ENCODE peak calls at places on chromosomes 11 and 22, in six cellular contexts. Q, C, B, G, Z and S are unnamed samples. For H3K4me1, the result is how much of the 10 kb centered on the place peaks cover.

GRCh38 chr11:20118209-20118608 is 42.1 kb downstream of the DBX1 start:
- DNase-seq in Q (no peak), C (no peak), B (no peak), G (no peak), Z (no peak), S (no peak)

GRCh38 chr11:119472186-119472855 is 49.3 kb upstream of the THY1 start:
- DNase-seq in Q (no peak), C (no peak), B (no peak), G (no peak), Z (no peak), S (no peak)

GRCh38 chr11:59957094-59957493 is 6.7 kb upstream of the OOSP4A start:
- DNase-seq in Q (no peak), C (peak), B (no peak), G (no peak), Z (no peak), S (no peak)

GRCh38 chr11:68420171-68420570 is 40.4 kb upstream of the PPP6R3 start:
- DNase-seq in Q (no peak), C (no peak), B (no peak), G (no peak), Z (no peak), S (no peak)

GRCh38 chr22:50282361-50283144 is 12.4 kb upstream of the MAPK11 start:
- DNase-seq in Q (peak), C (peak), B (no peak), G (no peak), Z (peak), S (no peak)

GRCh38 chr11:107018274-107018901 is at the start of gene GUCY1A2:
- DNase-seq in Q (peak), C (no peak), B (no peak), G (peak), Z (no peak), S (no peak)

GRCh38 chr11:119085523-119085878 is 820 bp downstream of the HMBS start:
- DNase-seq in Q (no peak), C (no peak), B (no peak), G (peak), Z (no peak), S (no peak)

GRCh38 chr11:76889414-76889975 is 28.8 kb downstream of the ACER3 start:
- DNase-seq in Q (no peak), C (no peak), B (no peak), G (no peak), Z (no peak), S (no peak)

GRCh38 chr11:122163420-122163819 is 47.4 kb upstream of the BLID start:
- DNase-seq in Q (no peak), C (peak), B (no peak), G (no peak), Z (no peak), S (no peak)

GRCh38 chr11:10728779-10729472 is 22.1 kb upstream of the CTR9 start:
- DNase-seq in Q (peak), C (no peak), B (no peak), G (peak), Z (no peak), S (no peak)

GRCh38 chr11:86914836-86915519 is 40.2 kb downstream of the FZD4 start:
- DNase-seq in Q (no peak), C (no peak), B (no peak), G (no peak), Z (no peak), S (no peak)

GRCh38 chr11:21411114-21411513 is 741.7 kb downstream of the NELL1 start:
- DNase-seq in Q (no peak), C (no peak), B (no peak), G (no peak), Z (no peak), S (no peak)

GRCh38 chr22:25690798-25691197 is 51.2 kb upstream of the MYO18B start:
- DNase-seq in Q (no peak), C (no peak), B (no peak), G (no peak), Z (no peak), S (no peak)

GRCh38 chr22:21451545-21452520 is 15.4 kb upstream of the TMEM191C start:
- DNase-seq in Q (no peak), C (no peak), B (no peak), G (peak), Z (no peak), S (no peak)

GRCh38 chr11:48014917-48015316 is 34.6 kb downstream of the PTPRJ start:
- DNase-seq in Q (no peak), C (no peak), B (no peak), G (no peak), Z (no peak), S (no peak)

GRCh38 chr11:105811242-105811641 is 201.4 kb downstream of the GRIA4 start:
- DNase-seq in Q (peak), C (no peak), B (no peak), G (peak), Z (no peak), S (no peak)

GRCh38 chr11:1570531-1570895 is 1.6 kb downstream of the DUSP8 start:
- DNase-seq in Q (no peak), C (no peak), B (no peak), G (no peak), Z (no peak), S (no peak)

GRCh38 chr11:46642627-46643335 is 25.4 kb downstream of the ATG13 start:
- DNase-seq in Q (peak), C (no peak), B (no peak), G (no peak), Z (no peak), S (no peak)

GRCh38 chr11:5596611-5597201 is at the start of gene TRIM6:
- DNase-seq in Q (peak), C (peak), B (peak), G (peak), Z (no peak), S (no peak)

GRCh38 chr11:75445315-75445953 is 12.4 kb upstream of the KLHL35 start:
- DNase-seq in Q (peak), C (peak), B (peak), G (peak), Z (peak), S (peak)

GRCh38 chr11:129960216-129961214 is 42.1 kb downstream of the PRDM10 start:
- DNase-seq in Q (no peak), C (peak), B (no peak), G (no peak), Z (peak), S (no peak)

GRCh38 chr11:43751726-43752125 is 71.2 kb downstream of the HSD17B12 start:
- DNase-seq in Q (no peak), C (no peak), B (no peak), G (no peak), Z (no peak), S (no peak)

GRCh38 chr11:9838961-9839360 is 175.1 kb downstream of the SWAP70 start:
- DNase-seq in Q (peak), C (peak), B (no peak), G (no peak), Z (no peak), S (no peak)

GRCh38 chr11:132408877-132409276 is 1038.5 kb downstream of the NTM start:
- DNase-seq in Q (no peak), C (no peak), B (no peak), G (no peak), Z (no peak), S (no peak)

GRCh38 chr11:70661763-70662501 is 263.6 kb downstream of the CTTN start:
- DNase-seq in Q (peak), C (no peak), B (no peak), G (peak), Z (no peak), S (no peak)

GRCh38 chr11:64204464-64204989 is 2.0 kb upstream of the FERMT3 start:
- DNase-seq in Q (peak), C (peak), B (peak), G (peak), Z (peak), S (peak)

GRCh38 chr11:113363996-113364641 is 23.5 kb upstream of the ANKK1 start:
- DNase-seq in Q (no peak), C (no peak), B (no peak), G (no peak), Z (no peak), S (no peak)

DNA sequence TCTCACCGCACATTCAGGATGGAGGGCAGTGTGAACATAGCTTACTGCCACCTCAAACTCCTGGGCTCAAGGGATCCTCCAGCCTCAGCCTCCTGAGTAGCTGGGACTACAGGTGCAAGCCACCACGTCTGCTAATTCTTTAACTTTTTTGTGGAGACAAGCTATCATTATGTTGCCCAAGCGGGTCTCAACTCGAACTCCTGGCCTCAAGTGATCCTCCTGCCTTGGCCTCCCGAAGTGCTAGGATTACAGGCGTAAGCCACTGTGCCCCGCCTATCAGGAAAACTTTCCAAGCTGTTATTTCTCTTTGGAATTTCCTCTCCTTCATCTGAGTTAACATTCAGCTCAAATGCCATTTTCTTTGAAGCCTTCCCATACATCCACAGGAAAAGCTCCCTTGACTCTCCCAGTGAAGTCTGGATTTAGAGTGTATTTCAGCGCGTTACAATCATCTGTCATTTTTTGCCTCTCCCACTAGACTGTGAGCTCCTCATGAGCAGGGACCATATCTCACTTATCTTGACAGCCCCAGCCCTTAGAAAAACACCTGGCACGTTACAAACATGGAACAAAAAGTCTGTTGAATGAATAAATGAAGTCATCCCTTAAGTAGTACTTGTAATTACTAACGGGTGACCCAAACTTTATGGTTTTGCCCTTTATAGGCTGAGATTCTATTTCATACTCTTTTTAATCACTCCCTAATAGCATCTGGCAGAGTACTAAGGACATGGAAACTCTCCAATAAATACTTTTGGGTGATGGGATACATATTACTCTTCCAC is 2.2 kb downstream of the MRTFA start:
- DNase-seq in Q (no peak), C (no peak), B (no peak), G (no peak), Z (no peak), S (no peak)
- H3K4me3 ChIP-seq in Q (no peak), C (peak), B (no peak), G (peak), Z (no peak), S (no peak)

DNA sequence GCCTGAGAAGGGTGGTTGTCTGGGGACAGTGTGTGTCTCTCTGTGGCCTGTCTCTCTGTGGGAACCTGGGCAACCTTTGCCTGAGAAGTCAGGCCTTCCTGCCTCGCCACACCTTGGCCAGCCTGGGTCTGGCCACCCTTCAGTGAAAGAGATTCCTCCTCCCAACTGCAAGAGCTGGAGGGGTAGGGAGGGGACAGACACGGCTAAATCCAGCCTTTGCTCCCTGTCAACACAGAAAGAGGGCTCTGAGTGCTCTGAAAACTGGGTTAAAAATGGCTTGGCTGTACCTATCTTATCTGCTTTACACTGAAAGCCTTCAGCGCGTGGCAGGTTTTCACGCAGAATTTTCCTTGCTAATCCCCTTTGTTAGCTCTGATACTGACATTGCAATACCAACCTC is 163.8 kb downstream of the DSCAML1 start:
- DNase-seq in Q (no peak), C (no peak), B (no peak), G (no peak), Z (no peak), S (no peak)
- H3K27ac ChIP-seq in Q (no peak), C (no peak), B (no peak), G (no peak), Z (no peak), S (no peak)

DNA sequence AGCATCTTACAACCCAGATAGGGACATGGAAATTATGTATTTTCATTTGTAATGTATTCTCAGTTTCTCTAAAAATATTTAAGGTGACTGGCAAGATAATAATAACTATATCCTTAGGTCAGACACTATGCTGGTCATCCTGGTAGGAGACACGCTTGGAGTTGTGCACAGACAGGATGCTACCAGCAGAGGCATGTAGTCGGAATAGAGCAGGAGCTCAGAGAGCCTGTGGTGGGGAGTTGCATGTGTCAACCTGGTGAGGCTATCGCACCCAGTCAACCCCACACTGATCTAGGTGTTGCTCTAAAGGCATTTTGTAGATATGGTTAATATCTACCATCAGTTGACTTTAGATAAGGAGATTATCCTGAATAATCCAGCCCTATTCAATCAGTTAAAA is 318.5 kb downstream of the MIAT start:
- DNase-seq in Q (no peak), C (peak), B (no peak), G (no peak), Z (no peak), S (no peak)
- H3K4me1 ChIP-seq in Q (under half), C (under half), B (under half), G (under half), Z (under half), S (under half)

DNA sequence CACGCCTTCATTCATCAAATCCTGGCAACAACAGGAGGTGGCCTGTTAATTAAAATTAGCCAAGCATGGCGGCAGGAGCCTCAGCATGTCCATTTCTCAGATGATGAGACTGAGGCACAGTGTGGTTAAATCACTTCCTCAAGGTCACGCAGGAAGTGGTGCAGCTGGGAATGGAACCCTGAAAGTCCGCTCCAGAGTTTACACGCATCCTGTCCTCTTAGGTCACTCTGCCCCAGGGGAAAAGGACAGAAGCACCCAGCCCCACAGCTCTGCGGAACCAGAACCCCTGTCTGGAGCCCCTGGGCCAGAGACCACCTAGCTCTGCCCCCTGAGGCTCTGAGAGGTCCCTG is 19.6 kb downstream of the RPL3 start:
- DNase-seq in Q (peak), C (no peak), B (peak), G (no peak), Z (no peak), S (no peak)
- H3K4me3 ChIP-seq in Q (no peak), C (no peak), B (no peak), G (no peak), Z (no peak), S (no peak)

GRCh38 chr11:83691387-83692088 is 405.4 kb upstream of the CCDC90B start:
- DNase-seq in Q (no peak), C (no peak), B (peak), G (no peak), Z (no peak), S (no peak)
- H3K27ac ChIP-seq in Q (no peak), C (no peak), B (peak), G (no peak), Z (no peak), S (no peak)

DNA sequence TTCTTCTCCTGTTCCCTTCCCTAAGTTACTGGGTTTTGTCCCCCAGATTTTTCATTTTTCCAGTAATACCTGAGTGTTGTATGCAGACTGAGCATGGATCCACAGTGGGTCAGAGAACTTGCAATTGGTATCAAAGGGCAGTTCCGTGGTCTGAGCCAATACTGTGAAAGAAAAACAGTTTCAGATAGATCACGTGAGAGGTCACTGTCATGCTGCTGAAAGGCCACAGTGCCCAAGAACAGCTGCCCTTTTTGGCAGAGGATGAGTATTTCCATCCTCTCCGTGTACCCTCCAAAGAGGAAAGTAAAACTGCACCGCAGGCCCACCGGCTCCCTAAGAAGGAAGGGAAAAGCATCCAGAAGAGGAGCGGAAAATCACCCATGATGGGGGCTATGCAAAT is 73.0 kb upstream of the TBCEL start:
- DNase-seq in Q (peak), C (no peak), B (no peak), G (no peak), Z (no peak), S (no peak)
- H3K4me1 ChIP-seq in Q (under half), C (under half), B (under half), G (under half), Z (under half), S (under half)